ENCODE peak calls at places on chromosomes 12 and 14, in four cellular contexts. One of them, this sample, is unnamed.

GRCh38 chr12:3558255-3558654 is 67.3 kb downstream of the PRMT8 start:
- DNase-seq in Panc1: no peak
- DNase-seq in K562: no peak
- DNase-seq in HCT116: no peak
- DNase-seq in this sample: no peak

GRCh38 chr14:58815046-58815701 is 177.4 kb downstream of the DACT1 start:
- DNase-seq in K562: no peak
- DNase-seq in Panc1: no peak
- DNase-seq in HCT116: no peak
- DNase-seq in this sample: no peak

GRCh38 chr12:118206107-118206412 is 70.1 kb downstream of the PEBP1 start:
- DNase-seq in HCT116: no peak
- DNase-seq in Panc1: no peak
- DNase-seq in K562: no peak
- DNase-seq in this sample: peak

GRCh38 chr12:79934309-79935020 is 432 bp downstream of the PPP1R12A start:
- DNase-seq in HCT116: no peak
- DNase-seq in K562: peak
- DNase-seq in Panc1: no peak
- DNase-seq in this sample: peak

GRCh38 chr14:102602421-102603292 is 10.2 kb downstream of the RCOR1 start:
- DNase-seq in Panc1: no peak
- DNase-seq in HCT116: no peak
- DNase-seq in K562: no peak
- DNase-seq in this sample: no peak

GRCh38 chr12:3097836-3098235 is 20.7 kb downstream of the TSPAN9 start:
- DNase-seq in K562: no peak
- DNase-seq in Panc1: no peak
- DNase-seq in HCT116: no peak
- DNase-seq in this sample: peak

GRCh38 chr12:4908694-4909396 is 860 bp upstream of the KCNA1 start:
- DNase-seq in HCT116: no peak
- DNase-seq in Panc1: no peak
- DNase-seq in K562: no peak
- DNase-seq in this sample: no peak

GRCh38 chr12:9798008-9798619 is 29.2 kb upstream of the KLRF1 start:
- DNase-seq in HCT116: peak
- DNase-seq in Panc1: peak
- DNase-seq in K562: peak
- DNase-seq in this sample: peak

GRCh38 chr12:101823891-101824290 is 6.9 kb downstream of the GNPTAB start:
- DNase-seq in K562: peak
- DNase-seq in HCT116: peak
- DNase-seq in Panc1: no peak
- DNase-seq in this sample: peak

GRCh38 chr14:90664911-90665695 is 151.1 kb downstream of the TTC7B start:
- DNase-seq in Panc1: no peak
- DNase-seq in K562: no peak
- DNase-seq in HCT116: no peak
- DNase-seq in this sample: no peak

GRCh38 chr12:12562016-12562483 is 613 bp downstream of the DUSP16 start:
- DNase-seq in K562: peak
- DNase-seq in HCT116: no peak
- DNase-seq in Panc1: no peak
- DNase-seq in this sample: no peak

GRCh38 chr12:55652352-55652751 is 15.7 kb downstream of the OR10P1 start:
- DNase-seq in Panc1: no peak
- DNase-seq in K562: no peak
- DNase-seq in HCT116: no peak
- DNase-seq in this sample: no peak

GRCh38 chr12:53989227-53990113 is 4.5 kb downstream of the HOXC10 start:
- DNase-seq in K562: peak
- DNase-seq in Panc1: no peak
- DNase-seq in HCT116: no peak
- DNase-seq in this sample: peak

GRCh38 chr14:105275267-105275946 is 25.4 kb downstream of the BRF1 start:
- DNase-seq in K562: no peak
- DNase-seq in HCT116: no peak
- DNase-seq in Panc1: no peak
- DNase-seq in this sample: no peak

GRCh38 chr12:33111850-33112249 is 215.3 kb upstream of the PKP2 start:
- DNase-seq in HCT116: no peak
- DNase-seq in Panc1: no peak
- DNase-seq in K562: no peak
- DNase-seq in this sample: no peak

GRCh38 chr14:73916324-73916723 is 29.7 kb downstream of the ZNF410 start:
- DNase-seq in HCT116: no peak
- DNase-seq in K562: no peak
- DNase-seq in Panc1: no peak
- DNase-seq in this sample: no peak

GRCh38 chr14:100408350-100409015 is 85.3 kb downstream of the SLC25A47 start:
- DNase-seq in HCT116: peak
- DNase-seq in Panc1: no peak
- DNase-seq in K562: peak
- DNase-seq in this sample: no peak

GRCh38 chr12:45299132-45299692 is 83.3 kb downstream of the ANO6 start:
- DNase-seq in HCT116: peak
- DNase-seq in Panc1: no peak
- DNase-seq in K562: peak
- DNase-seq in this sample: no peak

GRCh38 chr14:101241807-101242278 is 319.5 kb upstream of the DIO3 start:
- DNase-seq in HCT116: no peak
- DNase-seq in Panc1: no peak
- DNase-seq in K562: no peak
- DNase-seq in this sample: no peak

GRCh38 chr14:71783786-71784185 is 148.4 kb upstream of the RGS6 start:
- DNase-seq in K562: no peak
- DNase-seq in HCT116: no peak
- DNase-seq in Panc1: no peak
- DNase-seq in this sample: no peak

GRCh38 chr14:89279649-89280232 is 137.3 kb downstream of the FOXN3 start:
- DNase-seq in HCT116: no peak
- DNase-seq in K562: no peak
- DNase-seq in Panc1: no peak
- DNase-seq in this sample: no peak

DNA sequence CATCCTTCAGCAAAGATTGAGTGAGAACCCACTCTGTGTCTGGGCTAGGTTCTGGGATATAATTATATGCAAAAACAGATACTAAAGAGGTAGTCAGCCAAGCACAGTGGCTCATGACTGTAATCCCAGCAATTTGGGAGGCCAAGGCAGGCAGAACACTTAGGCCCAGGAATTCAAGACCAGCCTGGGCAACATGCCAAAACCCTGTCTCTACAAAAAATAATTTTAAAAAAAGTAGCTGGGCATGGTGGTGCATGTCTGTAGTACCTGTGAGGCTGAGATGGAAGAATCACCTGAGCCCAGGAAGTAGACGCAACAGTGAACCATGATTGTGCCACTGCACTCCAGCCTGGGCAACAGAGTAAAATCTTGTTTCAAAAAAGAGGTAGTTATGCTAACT is 237.5 kb upstream of the HMGA2 start:
- DNase-seq in K562: no peak
- DNase-seq in HCT116: no peak
- DNase-seq in Panc1: no peak
- DNase-seq in this sample: no peak
- TF ChIP-seq TCF7L2 in K562: no peak
- TF ChIP-seq TCF7L2 in HCT116: no peak
- TF ChIP-seq TCF7L2 in Panc1: no peak
- TF ChIP-seq TCF7L2 in this sample: no peak

DNA sequence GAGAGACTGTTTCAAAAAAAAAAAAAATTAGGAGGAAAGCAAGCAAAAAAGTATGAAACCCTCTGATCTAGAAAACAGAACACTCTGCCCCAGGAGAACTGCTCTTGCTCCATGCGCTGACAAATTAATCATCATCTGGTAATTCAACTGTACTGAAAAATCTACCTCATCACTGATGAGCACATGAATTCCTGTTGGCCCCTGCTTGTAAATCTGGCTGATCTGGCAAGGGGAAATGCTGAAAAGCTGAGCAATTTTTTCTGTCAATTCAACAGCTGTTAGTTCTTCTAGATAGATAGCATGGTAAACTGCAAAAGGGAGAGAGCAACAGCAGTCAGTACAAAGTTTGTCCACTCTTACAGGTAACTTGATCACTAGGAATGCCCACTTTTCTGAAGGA is 15.2 kb upstream of the CSRNP2 start:
- DNase-seq in K562: no peak
- DNase-seq in HCT116: no peak
- DNase-seq in Panc1: no peak
- DNase-seq in this sample: no peak
- TF ChIP-seq TCF7L2 in K562: no peak
- TF ChIP-seq TCF7L2 in HCT116: no peak
- TF ChIP-seq TCF7L2 in Panc1: no peak
- TF ChIP-seq TCF7L2 in this sample: no peak

GRCh38 chr12:15708396-15709070 is 80.7 kb downstream of the EPS8 start:
- DNase-seq in K562: no peak
- DNase-seq in HCT116: no peak
- DNase-seq in Panc1: no peak
- DNase-seq in this sample: peak

GRCh38 chr12:15705606-15706005 is 83.6 kb downstream of the EPS8 start:
- DNase-seq in HCT116: no peak
- DNase-seq in K562: no peak
- DNase-seq in Panc1: no peak
- DNase-seq in this sample: no peak

GRCh38 chr12:15709524-15709923 is 79.7 kb downstream of the EPS8 start:
- DNase-seq in K562: no peak
- DNase-seq in HCT116: no peak
- DNase-seq in Panc1: no peak
- DNase-seq in this sample: no peak

GRCh38 chr12:15707516-15708199 is 81.5 kb downstream of the EPS8 start:
- DNase-seq in K562: no peak
- DNase-seq in HCT116: no peak
- DNase-seq in Panc1: no peak
- DNase-seq in this sample: no peak

GRCh38 chr12:15706010-15706676 is 83.0 kb downstream of the EPS8 start:
- DNase-seq in HCT116: no peak
- DNase-seq in K562: no peak
- DNase-seq in Panc1: no peak
- DNase-seq in this sample: no peak
- TF ChIP-seq TCF7L2 in HCT116: no peak
- TF ChIP-seq TCF7L2 in K562: no peak
- TF ChIP-seq TCF7L2 in Panc1: no peak
- TF ChIP-seq TCF7L2 in this sample: no peak

GRCh38 chr14:103628684-103629502 is at the start of gene KLC1:
- DNase-seq in Panc1: no peak
- DNase-seq in HCT116: peak
- DNase-seq in K562: peak
- DNase-seq in this sample: no peak

GRCh38 chr14:103629503-103630121 is 601 bp downstream of the KLC1 start:
- DNase-seq in K562: peak
- DNase-seq in Panc1: no peak
- DNase-seq in HCT116: no peak
- DNase-seq in this sample: no peak

GRCh38 chr14:103626150-103626850 is 2.7 kb upstream of the KLC1 start:
- DNase-seq in Panc1: no peak
- DNase-seq in K562: no peak
- DNase-seq in HCT116: no peak
- DNase-seq in this sample: peak

GRCh38 chr14:103627073-103628025 is 1.7 kb upstream of the KLC1 start:
- DNase-seq in K562: no peak
- DNase-seq in Panc1: no peak
- DNase-seq in HCT116: no peak
- DNase-seq in this sample: no peak

DNA sequence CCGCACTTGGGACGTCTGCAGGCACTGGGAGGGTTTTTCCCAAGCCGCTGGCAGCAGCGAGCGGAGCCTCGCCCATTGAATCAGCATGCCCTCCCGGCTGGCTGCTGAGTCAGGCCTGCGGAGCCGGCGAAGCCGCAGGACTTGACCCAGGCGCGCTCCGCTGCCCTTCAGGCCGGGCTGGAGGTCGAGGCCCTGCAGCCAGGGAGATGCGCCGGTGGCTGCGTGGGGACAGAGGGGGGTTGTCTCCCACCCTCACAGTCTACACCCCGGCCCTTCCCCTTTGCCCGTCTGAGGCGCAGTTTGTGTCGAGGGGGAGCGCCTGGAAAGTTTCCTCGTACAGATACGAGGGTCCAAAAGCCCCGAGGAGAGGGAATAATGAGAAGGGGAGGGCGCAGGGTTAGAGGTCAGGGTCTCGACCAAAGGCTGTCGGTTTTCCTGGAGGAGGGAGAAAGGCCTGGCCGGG is 759 bp upstream of the KLC1 start:
- DNase-seq in Panc1: no peak
- DNase-seq in K562: peak
- DNase-seq in HCT116: peak
- DNase-seq in this sample: no peak
- TF ChIP-seq TCF7L2 in Panc1: no peak
- TF ChIP-seq TCF7L2 in K562: no peak
- TF ChIP-seq TCF7L2 in HCT116: no peak
- TF ChIP-seq TCF7L2 in this sample: no peak

DNA sequence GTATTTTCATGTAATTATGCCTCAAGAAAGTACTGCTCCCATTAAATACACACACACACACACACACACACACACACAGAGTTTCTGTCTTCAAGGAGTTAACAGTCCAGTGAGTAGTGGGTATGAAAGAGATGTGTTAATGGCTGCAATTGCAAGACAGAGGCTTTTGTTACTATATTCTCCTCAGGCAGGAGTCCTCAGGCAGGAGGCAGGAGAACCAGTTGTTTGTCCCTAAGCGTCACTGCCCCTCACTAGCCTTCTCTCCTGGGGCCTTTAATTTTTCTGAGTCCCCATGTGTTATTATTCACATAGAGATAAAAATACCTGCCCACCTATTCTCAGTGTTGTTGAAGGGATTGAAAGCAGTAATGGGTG is 31.2 kb downstream of the DAD1 start:
- DNase-seq in HCT116: no peak
- DNase-seq in K562: no peak
- DNase-seq in Panc1: no peak
- DNase-seq in this sample: no peak
- TF ChIP-seq TCF7L2 in HCT116: no peak
- TF ChIP-seq TCF7L2 in K562: no peak
- TF ChIP-seq TCF7L2 in Panc1: no peak
- TF ChIP-seq TCF7L2 in this sample: no peak

DNA sequence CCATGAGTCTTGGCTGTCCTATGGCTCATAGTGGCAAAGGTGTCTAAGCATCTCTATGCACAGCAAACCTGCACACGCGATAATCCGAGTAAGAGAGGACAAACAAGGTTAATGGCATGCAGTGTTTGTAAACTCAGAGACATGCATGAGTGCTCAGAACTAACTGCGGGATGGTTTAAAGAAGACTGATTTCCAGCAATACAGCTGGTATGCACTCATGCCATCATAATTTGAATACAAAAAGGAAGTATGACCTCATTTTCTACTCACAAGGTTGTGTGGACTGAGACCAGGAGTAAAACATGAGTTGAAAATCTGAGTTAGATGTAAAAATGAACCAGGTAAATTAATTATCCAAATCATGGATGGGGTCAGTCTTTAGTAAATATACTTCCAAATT is 16.5 kb upstream of the TCP11L2 start:
- DNase-seq in Panc1: no peak
- DNase-seq in HCT116: no peak
- DNase-seq in K562: no peak
- DNase-seq in this sample: no peak
- TF ChIP-seq TCF7L2 in Panc1: no peak
- TF ChIP-seq TCF7L2 in HCT116: no peak
- TF ChIP-seq TCF7L2 in K562: no peak
- TF ChIP-seq TCF7L2 in this sample: no peak

GRCh38 chr12:24756479-24757024 is 192.3 kb downstream of the BCAT1 start:
- DNase-seq in HCT116: no peak
- DNase-seq in K562: no peak
- DNase-seq in Panc1: no peak
- DNase-seq in this sample: no peak
- TF ChIP-seq TCF7L2 in HCT116: no peak
- TF ChIP-seq TCF7L2 in K562: no peak
- TF ChIP-seq TCF7L2 in Panc1: no peak
- TF ChIP-seq TCF7L2 in this sample: no peak

This sample was measured in HepG2.